ENCODE peak calls at places on chromosomes 12 and 14, in six cellular contexts. D is HepG2, W is A549, C is GM23338, P is HCT116, K is HL-60. I is an unnamed sample.

GRCh38 chr14:64763801-64764511 is 59.7 kb downstream of the PLEKHG3 start:
- DNase-seq in D (no peak), W (no peak), C (peak; percentile 46), P (no peak), K (no peak), I (no peak)

GRCh38 chr12:10361084-10361483 is 28.8 kb downstream of the KLRK1 start:
- DNase-seq in D (no peak), W (no peak), C (peak; percentile 74), P (no peak), K (no peak), I (no peak)

GRCh38 chr14:79056879-79057278 is 886.7 kb downstream of the NRXN3 start:
- DNase-seq in D (no peak), W (no peak), C (no peak), P (no peak), K (no peak), I (no peak)

GRCh38 chr12:98671459-98671858 is 26.4 kb downstream of the APAF1 start:
- DNase-seq in D (no peak), W (no peak), C (no peak), P (no peak), K (no peak), I (no peak)

GRCh38 chr14:36054353-36055051 is 122.0 kb downstream of the PTCSC3 start:
- DNase-seq in D (no peak), W (no peak), C (no peak), P (no peak), K (no peak), I (no peak)

GRCh38 chr14:89137514-89138163 is 279.4 kb downstream of the FOXN3 start:
- DNase-seq in D (peak; percentile 45), W (peak; percentile 43), C (no peak), P (peak; percentile 70), K (peak; percentile 25), I (peak; percentile 47)

GRCh38 chr12:40137252-40137651 is 31.4 kb upstream of the SLC2A13 start:
- DNase-seq in D (no peak), W (no peak), C (no peak), P (no peak), K (no peak), I (no peak)

GRCh38 chr12:111037047-111037446 is 116.7 kb upstream of the MYL2 start:
- DNase-seq in D (no peak), W (no peak), C (no peak), P (no peak), K (no peak), I (no peak)

GRCh38 chr12:28925726-28926376 is 223.2 kb upstream of the FAR2 start:
- DNase-seq in D (no peak), W (no peak), C (no peak), P (no peak), K (no peak), I (no peak)

GRCh38 chr12:54296393-54297121 is 4.3 kb downstream of the NFE2 start:
- DNase-seq in D (no peak), W (no peak), C (no peak), P (no peak), K (no peak), I (no peak)

GRCh38 chr12:84463756-84464495 is 448.7 kb downstream of the SLC6A15 start:
- DNase-seq in D (no peak), W (no peak), C (no peak), P (no peak), K (no peak), I (no peak)

GRCh38 chr14:94945615-94946014 is 175.7 kb upstream of the GSC start:
- DNase-seq in D (no peak), W (no peak), C (no peak), P (no peak), K (no peak), I (no peak)

GRCh38 chr14:85960781-85961180 is 430.8 kb downstream of the FLRT2 start:
- DNase-seq in D (no peak), W (no peak), C (no peak), P (no peak), K (no peak), I (no peak)

GRCh38 chr12:19885092-19885813 is 446.0 kb downstream of the AEBP2 start:
- DNase-seq in D (no peak), W (no peak), C (no peak), P (no peak), K (no peak), I (no peak)

DNA sequence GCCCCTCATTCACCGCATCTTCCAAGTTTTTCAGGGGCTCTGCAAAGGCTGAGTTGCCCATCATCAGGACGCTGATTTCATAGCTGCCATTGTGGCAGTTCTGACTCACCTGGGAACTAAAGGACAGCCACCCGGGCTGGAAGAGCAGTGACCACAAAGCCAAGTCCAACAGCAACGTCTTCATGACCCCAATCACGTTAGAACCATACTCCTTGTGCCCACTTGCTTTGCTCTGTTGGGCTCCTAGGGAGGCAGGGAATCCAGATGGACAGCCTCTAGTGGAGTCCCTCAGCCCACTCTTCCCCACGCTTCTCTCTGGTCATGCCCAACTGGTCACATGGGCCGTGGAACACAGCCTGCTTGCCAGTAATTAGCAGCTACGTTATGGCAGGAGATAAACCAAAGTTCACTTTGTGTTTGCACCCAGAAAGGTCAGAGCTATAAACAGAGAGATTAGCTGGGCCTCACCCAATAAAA is at the start of gene GUCY2C:
- DNase-seq in D (no peak), W (no peak), C (no peak), P (no peak), K (no peak), I (no peak)
- TF ChIP-seq REST in D (no peak), W (no peak), C (no peak), P (no peak), K (no peak), I (no peak)

DNA sequence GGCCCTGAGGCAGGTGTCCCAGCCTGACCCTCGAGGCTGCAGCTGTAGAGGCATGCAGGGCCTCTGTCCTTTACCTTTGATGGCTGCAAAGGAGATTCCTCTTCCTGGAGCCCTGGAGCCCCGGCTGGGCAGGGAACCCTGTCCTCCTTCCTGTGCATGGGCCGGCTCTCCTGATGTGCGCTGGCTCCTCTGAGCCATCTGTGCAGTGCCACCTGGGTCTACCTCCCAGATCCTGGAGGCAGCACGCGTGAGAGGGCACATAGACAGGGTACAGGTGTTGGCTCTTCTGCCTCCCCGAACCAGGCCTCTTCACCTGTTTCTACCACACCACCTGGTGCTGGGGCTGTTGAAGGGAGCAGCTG is 115.1 kb downstream of the BEGAIN start:
- DNase-seq in D (no peak), W (no peak), C (no peak), P (no peak), K (no peak), I (no peak)
- H3K27ac ChIP-seq in D (no peak overlapping the region), W (peak overlapping the region; percentile 9), C (no peak overlapping the region), P (peak overlapping the region; percentile 71), K (no peak overlapping the region), I (peak overlapping the region; percentile 88)

GRCh38 chr12:67911789-67912188 is 77.5 kb upstream of the IFNG-AS1 start:
- DNase-seq in D (no peak), W (no peak), C (no peak), P (no peak), K (no peak), I (no peak)
- H3K4me3 ChIP-seq in D (no peak overlapping the region), W (no peak overlapping the region), C (no peak overlapping the region), P (no peak overlapping the region), K (no peak overlapping the region), I (no peak overlapping the region)

GRCh38 chr12:26091837-26092236 is 33.0 kb downstream of the BHLHE41 start:
- DNase-seq in D (no peak), W (no peak), C (peak; percentile 67), P (no peak), K (no peak), I (no peak)

GRCh38 chr12:26092706-26093105 is 32.1 kb downstream of the BHLHE41 start:
- DNase-seq in D (no peak), W (no peak), C (no peak), P (no peak), K (no peak), I (no peak)

GRCh38 chr12:26090853-26091510 is 33.9 kb downstream of the BHLHE41 start:
- DNase-seq in D (peak; percentile 7), W (no peak), C (no peak), P (no peak), K (no peak), I (no peak)

GRCh38 chr12:26088999-26089398 is 35.8 kb downstream of the BHLHE41 start:
- DNase-seq in D (no peak), W (no peak), C (no peak), P (no peak), K (no peak), I (no peak)
- TF ChIP-seq REST in D (no peak), W (no peak), C (no peak), P (no peak), K (no peak), I (no peak)